ENCODE peak calls at places on chromosomes 13 and 19, in ten cellular contexts. L is posterior vena cava; R is GM12865; G is stimulated activated naive CD8-positive, alpha-beta T cell treated with anti-CD3 and anti-CD28 coated beads, Interleukin-15, Interleukin-2, amounts not matched to agents 100 U/mL and 50 U/mL, for 24 hours; V is brain microvascular endothelial cell; U is GM04503; E is RWPE2; X is T-helper 2 cell; D is caudate nucleus; T is stimulated activated CD4-positive, alpha-beta T cell treated with anti-CD3 and anti-CD28 coated beads, Interleukin-15, amount 100 ng/mL, for 1 hour. Q is an unnamed sample.

GRCh38 chr13:77002590-77003190 is 10.8 kb downstream of the CLN5 start:
- DNase-seq in R (peak), X (no peak), V (no peak), E (no peak), T (no peak), D (no peak), U (no peak), G (no peak), L (no peak), Q (no peak)

GRCh38 chr13:96963786-96964475 is 30.3 kb downstream of the OXGR1 start:
- DNase-seq in D (no peak), L (no peak), X (no peak), G (no peak), R (no peak), V (no peak), U (no peak), T (no peak), E (no peak), Q (no peak)

GRCh38 chr13:73366241-73366640 is 307.4 kb downstream of the KLF5 start:
- DNase-seq in E (no peak), U (no peak), X (no peak), V (no peak), D (no peak), R (no peak), G (no peak), L (no peak), T (no peak), Q (no peak)

GRCh38 chr13:50914848-50915247 is 5.3 kb downstream of the RNASEH2B start:
- DNase-seq in T (no peak), R (peak), E (no peak), X (no peak), V (peak), L (no peak), D (no peak), G (no peak), U (no peak), Q (no peak)

GRCh38 chr19:32415246-32415645 is 9.7 kb downstream of the DPY19L3 start:
- DNase-seq in L (no peak), G (no peak), E (no peak), V (no peak), U (no peak), T (no peak), R (no peak), D (no peak), X (no peak), Q (no peak)

GRCh38 chr13:51258612-51259358 is 36.6 kb downstream of the FAM124A start:
- DNase-seq in T (no peak), V (peak), G (no peak), D (no peak), X (no peak), U (no peak), E (no peak), R (no peak), L (peak), Q (no peak)

GRCh38 chr13:48942131-48942530 is 33.6 kb upstream of the FNDC3A start:
- DNase-seq in T (no peak), U (no peak), E (no peak), X (no peak), L (no peak), V (peak), R (no peak), G (no peak), D (no peak), Q (no peak)

GRCh38 chr13:30870049-30870884 is 35.8 kb upstream of the MEDAG start:
- DNase-seq in T (peak), R (peak), E (no peak), V (peak), X (no peak), D (no peak), G (peak), U (peak), L (peak), Q (peak)

GRCh38 chr13:109655206-109655600 is 131.2 kb downstream of the IRS2 start:
- DNase-seq in L (no peak), T (no peak), E (no peak), D (no peak), X (no peak), U (no peak), V (no peak), R (no peak), G (no peak), Q (no peak)

GRCh38 chr13:80444240-80445015 is 103.5 kb upstream of the SPRY2 start:
- DNase-seq in U (no peak), L (no peak), D (no peak), T (no peak), E (no peak), G (no peak), X (no peak), R (no peak), V (no peak), Q (no peak)

GRCh38 chr13:73803997-73804396 is 330.2 kb downstream of the KLF12 start:
- DNase-seq in X (no peak), U (peak), T (no peak), G (no peak), V (peak), R (no peak), D (no peak), E (no peak), L (no peak), Q (no peak)

GRCh38 chr13:59546178-59546577 is 617.5 kb downstream of the DIAPH3 start:
- DNase-seq in U (no peak), L (no peak), G (no peak), R (no peak), D (no peak), E (no peak), V (no peak), T (no peak), X (no peak), Q (no peak)

GRCh38 chr19:54266133-54266532 is 9.1 kb upstream of the LILRB5 start:
- DNase-seq in T (peak), V (peak), L (no peak), R (peak), U (no peak), G (peak), E (no peak), X (peak), D (peak), Q (peak)

GRCh38 chr13:98507060-98507797 is 69.7 kb downstream of the STK24 start:
- DNase-seq in L (peak), E (no peak), V (peak), T (no peak), U (no peak), D (no peak), X (no peak), R (no peak), G (no peak), Q (no peak)

GRCh38 chr13:48819376-48819775 is 156.3 kb upstream of the FNDC3A start:
- DNase-seq in G (no peak), D (no peak), U (no peak), R (no peak), L (no peak), E (no peak), V (no peak), X (no peak), T (no peak), Q (no peak)

GRCh38 chr19:41501854-41502253 is 58.9 kb downstream of the ERICH4 start:
- DNase-seq in V (no peak), E (no peak), U (no peak), G (no peak), T (no peak), R (peak), X (no peak), L (no peak), D (no peak), Q (no peak)

GRCh38 chr19:4506449-4507149 is 11.7 kb downstream of the PLIN4 start:
- DNase-seq in U (no peak), T (no peak), X (no peak), G (peak), V (peak), L (no peak), E (no peak), R (no peak), D (no peak), Q (no peak)

GRCh38 chr13:102993348-102993747 is 72.9 kb downstream of the SLC10A2 start:
- DNase-seq in E (no peak), L (no peak), D (no peak), G (no peak), X (no peak), U (no peak), R (no peak), T (no peak), V (no peak), Q (no peak)

GRCh38 chr13:83827338-83827737 is 54.9 kb downstream of the SLITRK1 start:
- DNase-seq in D (no peak), G (no peak), U (no peak), T (no peak), X (no peak), E (no peak), V (no peak), L (no peak), R (no peak), Q (no peak)

GRCh38 chr13:48600374-48601364 is 53.1 kb upstream of the CYSLTR2 start:
- DNase-seq in G (no peak), L (no peak), X (no peak), T (no peak), E (no peak), V (peak), R (no peak), U (no peak), D (no peak), Q (no peak)

GRCh38 chr19:407501-408440 is 1.2 kb downstream of the C2CD4C start:
- DNase-seq in E (no peak), T (no peak), G (no peak), R (no peak), X (no peak), V (no peak), L (peak), D (no peak), U (no peak), Q (no peak)

GRCh38 chr13:111490611-111491010 is 170.2 kb downstream of the TEX29 start:
- DNase-seq in U (no peak), E (peak), V (no peak), L (peak), D (no peak), G (no peak), T (no peak), X (no peak), R (no peak), Q (peak)

GRCh38 chr19:2461751-2462634 is 5.2 kb upstream of the LMNB2 start:
- DNase-seq in V (no peak), L (peak), X (peak), R (peak), T (peak), D (no peak), U (no peak), E (no peak), G (peak), Q (no peak)

GRCh38 chr13:59178344-59178743 is 985.4 kb downstream of the DIAPH3 start:
- DNase-seq in E (no peak), R (no peak), L (no peak), T (no peak), V (peak), G (no peak), D (no peak), U (no peak), X (no peak), Q (no peak)

GRCh38 chr13:46552888-46553520 is at the start of gene LRCH1:
- DNase-seq in E (peak), D (no peak), U (no peak), G (peak), T (peak), V (peak), R (peak), L (peak), X (peak), Q (peak)

GRCh38 chr13:42548731-42549554 is 25.0 kb upstream of the TNFSF11 start:
- DNase-seq in L (no peak), V (peak), X (no peak), G (peak), U (no peak), E (no peak), T (no peak), R (peak), D (no peak), Q (no peak)

GRCh38 chr19:2327773-2328400 is 499 bp downstream of the LSM7 start:
- DNase-seq in R (peak), D (no peak), V (peak), G (peak), U (peak), E (no peak), T (no peak), L (no peak), X (peak), Q (no peak)

GRCh38 chr19:51365211-51366049 is 758 bp downstream of the ETFB start:
- DNase-seq in T (no peak), X (no peak), U (no peak), V (peak), G (peak), R (peak), L (no peak), E (no peak), D (no peak), Q (no peak)

GRCh38 chr13:64248371-64249065 is 2832.9 kb upstream of the PCDH20 start:
- DNase-seq in R (no peak), V (no peak), T (no peak), G (no peak), X (no peak), L (no peak), D (no peak), U (no peak), E (no peak), Q (no peak)

GRCh38 chr13:76795701-76796695 is 90.2 kb downstream of the KCTD12 start:
- DNase-seq in U (no peak), E (no peak), R (no peak), V (peak), X (no peak), D (no peak), T (no peak), L (no peak), G (no peak), Q (no peak)

Q was measured in mesenteric fat pad.